ENCODE peak calls at places on chromosomes 5 and 9, in four cellular contexts. One of them, this sample, is unnamed.

GRCh38 chr5:91266184-91266705 is 116.9 kb downstream of the ARRDC3 start:
- DNase-seq in GM10248: peak; percentile 27
- DNase-seq in psoas muscle: no peak
- DNase-seq in type B pancreatic cell: no peak
- DNase-seq in this sample: no peak

GRCh38 chr9:134399435-134400056 is 73.3 kb downstream of the RXRA start:
- DNase-seq in type B pancreatic cell: no peak
- DNase-seq in psoas muscle: no peak
- DNase-seq in GM10248: no peak
- DNase-seq in this sample: no peak

GRCh38 chr5:171661146-171661545 is 124.5 kb upstream of the SMIM23 start:
- DNase-seq in type B pancreatic cell: no peak
- DNase-seq in GM10248: no peak
- DNase-seq in psoas muscle: no peak
- DNase-seq in this sample: no peak

GRCh38 chr5:87113848-87114247 is 153.8 kb upstream of the RASA1 start:
- DNase-seq in psoas muscle: no peak
- DNase-seq in GM10248: no peak
- DNase-seq in type B pancreatic cell: no peak
- DNase-seq in this sample: no peak

GRCh38 chr9:122346478-122347347 is 24.1 kb upstream of the PTGS1 start:
- DNase-seq in psoas muscle: peak; percentile 70
- DNase-seq in type B pancreatic cell: no peak
- DNase-seq in GM10248: no peak
- DNase-seq in this sample: no peak

GRCh38 chr9:129221979-129222635 is 44.0 kb upstream of the IER5L start:
- DNase-seq in GM10248: no peak
- DNase-seq in psoas muscle: no peak
- DNase-seq in type B pancreatic cell: no peak
- DNase-seq in this sample: no peak

GRCh38 chr9:20636883-20637440 is 14.7 kb upstream of the MLLT3 start:
- DNase-seq in psoas muscle: no peak
- DNase-seq in type B pancreatic cell: no peak
- DNase-seq in GM10248: no peak
- DNase-seq in this sample: no peak

GRCh38 chr5:141412853-141413539 is at the start of gene PCDHGA10:
- DNase-seq in GM10248: peak; percentile 73
- DNase-seq in psoas muscle: peak; percentile 69
- DNase-seq in type B pancreatic cell: peak; percentile 67
- DNase-seq in this sample: no peak

GRCh38 chr5:51378061-51378409 is 5.2 kb upstream of the ISL1 start:
- DNase-seq in GM10248: no peak
- DNase-seq in psoas muscle: no peak
- DNase-seq in type B pancreatic cell: no peak
- DNase-seq in this sample: no peak

GRCh38 chr5:83760579-83760978 is 39.9 kb upstream of the HAPLN1 start:
- DNase-seq in type B pancreatic cell: no peak
- DNase-seq in GM10248: no peak
- DNase-seq in psoas muscle: no peak
- DNase-seq in this sample: no peak

GRCh38 chr5:101009758-101010519 is 106.9 kb upstream of the ST8SIA4 start:
- DNase-seq in GM10248: no peak
- DNase-seq in type B pancreatic cell: no peak
- DNase-seq in psoas muscle: no peak
- DNase-seq in this sample: no peak

GRCh38 chr9:134671341-134672113 is 29.9 kb downstream of the COL5A1 start:
- DNase-seq in GM10248: no peak
- DNase-seq in psoas muscle: no peak
- DNase-seq in type B pancreatic cell: no peak
- DNase-seq in this sample: no peak

GRCh38 chr5:67335391-67335790 is 138.8 kb upstream of the CD180 start:
- DNase-seq in type B pancreatic cell: no peak
- DNase-seq in GM10248: no peak
- DNase-seq in psoas muscle: no peak
- DNase-seq in this sample: no peak

GRCh38 chr9:134661791-134662142 is 20.2 kb downstream of the COL5A1 start:
- DNase-seq in psoas muscle: no peak
- DNase-seq in GM10248: no peak
- DNase-seq in type B pancreatic cell: no peak
- DNase-seq in this sample: no peak

GRCh38 chr9:14320272-14321245 is 6.6 kb upstream of the NFIB start:
- DNase-seq in psoas muscle: no peak
- DNase-seq in GM10248: no peak
- DNase-seq in type B pancreatic cell: no peak
- DNase-seq in this sample: no peak

GRCh38 chr5:43428034-43428712 is 16.0 kb upstream of the CCL28 start:
- DNase-seq in type B pancreatic cell: no peak
- DNase-seq in psoas muscle: no peak
- DNase-seq in GM10248: no peak
- DNase-seq in this sample: no peak

GRCh38 chr5:180806351-180807011 is 3.9 kb upstream of the MGAT1 start:
- DNase-seq in psoas muscle: no peak
- DNase-seq in type B pancreatic cell: no peak
- DNase-seq in GM10248: no peak
- DNase-seq in this sample: no peak

GRCh38 chr9:105883847-105884246 is 189.5 kb downstream of the TMEM38B start:
- DNase-seq in type B pancreatic cell: no peak
- DNase-seq in GM10248: peak; percentile 40
- DNase-seq in psoas muscle: no peak
- DNase-seq in this sample: no peak

GRCh38 chr5:1636981-1637638 is 113.3 kb upstream of the LPCAT1 start:
- DNase-seq in psoas muscle: no peak
- DNase-seq in type B pancreatic cell: no peak
- DNase-seq in GM10248: no peak
- DNase-seq in this sample: no peak

GRCh38 chr5:110536120-110537115 is 190.1 kb downstream of the TMEM232 start:
- DNase-seq in type B pancreatic cell: no peak
- DNase-seq in psoas muscle: no peak
- DNase-seq in GM10248: no peak
- DNase-seq in this sample: no peak

GRCh38 chr9:78112004-78112403 is 80.4 kb upstream of the GNAQ start:
- DNase-seq in GM10248: no peak
- DNase-seq in type B pancreatic cell: no peak
- DNase-seq in psoas muscle: no peak
- DNase-seq in this sample: no peak

GRCh38 chr9:133855802-133856592 is 117.8 kb upstream of the SARDH start:
- DNase-seq in psoas muscle: peak; percentile 72
- DNase-seq in GM10248: no peak
- DNase-seq in type B pancreatic cell: no peak
- DNase-seq in this sample: no peak

GRCh38 chr5:66727630-66728029 is 131.4 kb downstream of the MAST4 start:
- DNase-seq in GM10248: no peak
- DNase-seq in type B pancreatic cell: no peak
- DNase-seq in psoas muscle: no peak
- DNase-seq in this sample: no peak

GRCh38 chr5:168477060-168477459 is 9.2 kb upstream of the RARS1 start:
- DNase-seq in psoas muscle: no peak
- DNase-seq in type B pancreatic cell: no peak
- DNase-seq in GM10248: no peak
- DNase-seq in this sample: no peak

GRCh38 chr9:136544549-136545064 is 1.2 kb downstream of the NOTCH1 start:
- DNase-seq in type B pancreatic cell: no peak
- DNase-seq in GM10248: peak; percentile 78
- DNase-seq in psoas muscle: peak; percentile 78
- DNase-seq in this sample: no peak

GRCh38 chr9:95452176-95452575 is 64.6 kb downstream of the PTCH1 start:
- DNase-seq in psoas muscle: no peak
- DNase-seq in GM10248: no peak
- DNase-seq in type B pancreatic cell: no peak
- DNase-seq in this sample: no peak

GRCh38 chr9:98229620-98230019 is 25.8 kb downstream of the TBC1D2 start:
- DNase-seq in psoas muscle: no peak
- DNase-seq in type B pancreatic cell: no peak
- DNase-seq in GM10248: no peak
- DNase-seq in this sample: no peak

GRCh38 chr9:126775926-126776325 is 28.9 kb upstream of the ZBTB43 start:
- DNase-seq in type B pancreatic cell: no peak
- DNase-seq in GM10248: no peak
- DNase-seq in psoas muscle: no peak
- DNase-seq in this sample: no peak

GRCh38 chr9:126777733-126778132 is 27.1 kb upstream of the ZBTB43 start:
- DNase-seq in psoas muscle: no peak
- DNase-seq in type B pancreatic cell: no peak
- DNase-seq in GM10248: no peak
- DNase-seq in this sample: no peak

DNA sequence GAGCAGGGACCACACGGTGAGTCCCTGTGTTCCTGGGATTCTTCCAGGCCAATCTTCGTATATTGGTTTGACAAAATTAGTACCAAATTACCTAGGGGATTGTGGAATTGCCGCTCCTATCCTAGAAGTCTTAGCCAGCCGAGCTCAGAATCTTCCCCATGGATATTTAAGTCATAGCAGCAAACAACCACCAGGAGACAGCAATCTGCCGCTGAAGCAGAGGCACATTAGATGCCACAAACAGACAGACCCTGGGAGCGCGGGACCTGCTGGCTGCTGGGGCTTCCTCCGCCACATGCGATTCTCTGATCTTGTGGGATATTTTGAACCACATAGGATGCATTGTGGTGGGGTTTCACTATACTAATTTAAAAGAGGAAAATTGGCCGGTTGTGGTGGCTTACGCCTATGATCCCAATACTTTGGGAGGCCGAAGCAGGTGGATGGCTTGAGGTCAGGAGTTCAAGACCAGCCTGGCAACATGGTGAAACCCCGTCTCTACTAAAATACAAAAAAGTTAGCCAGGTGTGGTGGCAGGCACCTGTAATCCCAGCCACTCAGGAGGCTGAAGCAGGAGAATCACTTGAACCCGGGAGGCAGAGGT is 31.7 kb upstream of the ZBTB43 start:
- DNase-seq in psoas muscle: no peak
- DNase-seq in type B pancreatic cell: no peak
- DNase-seq in GM10248: no peak
- DNase-seq in this sample: no peak
- TF ChIP-seq CTCF in psoas muscle: peak; percentile 37
- TF ChIP-seq CTCF in type B pancreatic cell: peak; percentile 69
- TF ChIP-seq CTCF in GM10248: peak; percentile 23
- TF ChIP-seq CTCF in this sample: peak; percentile 56

DNA sequence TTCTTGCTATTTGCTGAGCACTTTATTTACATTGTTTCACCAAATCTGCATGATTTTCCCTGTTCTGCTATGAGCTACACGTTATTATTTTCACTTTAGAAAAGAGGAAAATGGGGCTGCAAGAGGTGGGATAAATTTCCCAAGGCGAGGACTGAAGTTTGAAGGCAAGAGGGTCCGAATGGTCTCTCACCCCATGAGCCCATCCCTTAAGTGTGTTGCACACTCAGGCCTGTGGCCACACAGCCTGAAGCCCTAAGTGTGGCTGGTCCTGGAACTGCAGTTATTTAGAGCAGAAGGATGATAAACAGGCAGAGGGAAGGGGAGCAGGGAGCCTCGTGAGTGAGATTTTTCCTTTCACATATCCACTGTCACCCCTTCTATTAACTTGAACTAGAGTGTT is 7.8 kb downstream of the PDE8B start:
- DNase-seq in type B pancreatic cell: no peak
- DNase-seq in GM10248: no peak
- DNase-seq in psoas muscle: no peak
- DNase-seq in this sample: no peak
- TF ChIP-seq CTCF in type B pancreatic cell: peak; percentile 59
- TF ChIP-seq CTCF in GM10248: no peak
- TF ChIP-seq CTCF in psoas muscle: no peak
- TF ChIP-seq CTCF in this sample: peak; percentile 28

GRCh38 chr9:28774433-28775029 is 1201.2 kb upstream of the C9orf72 start:
- DNase-seq in GM10248: peak; percentile 8
- DNase-seq in psoas muscle: no peak
- DNase-seq in type B pancreatic cell: no peak
- DNase-seq in this sample: no peak
- TF ChIP-seq CTCF in GM10248: peak; percentile 51
- TF ChIP-seq CTCF in psoas muscle: no peak
- TF ChIP-seq CTCF in type B pancreatic cell: peak; percentile 87
- TF ChIP-seq CTCF in this sample: peak; percentile 56

GRCh38 chr5:18393546-18393945 is 759.3 kb downstream of the TAF11L14 start:
- DNase-seq in psoas muscle: no peak
- DNase-seq in GM10248: no peak
- DNase-seq in type B pancreatic cell: no peak
- DNase-seq in this sample: no peak
- TF ChIP-seq CTCF in psoas muscle: no peak
- TF ChIP-seq CTCF in GM10248: no peak
- TF ChIP-seq CTCF in type B pancreatic cell: no peak
- TF ChIP-seq CTCF in this sample: no peak

GRCh38 chr9:73269430-73270101 is 117.9 kb downstream of the ANXA1 start:
- DNase-seq in type B pancreatic cell: no peak
- DNase-seq in psoas muscle: no peak
- DNase-seq in GM10248: no peak
- DNase-seq in this sample: no peak
- TF ChIP-seq CTCF in type B pancreatic cell: peak; percentile 67
- TF ChIP-seq CTCF in psoas muscle: no peak
- TF ChIP-seq CTCF in GM10248: no peak
- TF ChIP-seq CTCF in this sample: peak; percentile 28

DNA sequence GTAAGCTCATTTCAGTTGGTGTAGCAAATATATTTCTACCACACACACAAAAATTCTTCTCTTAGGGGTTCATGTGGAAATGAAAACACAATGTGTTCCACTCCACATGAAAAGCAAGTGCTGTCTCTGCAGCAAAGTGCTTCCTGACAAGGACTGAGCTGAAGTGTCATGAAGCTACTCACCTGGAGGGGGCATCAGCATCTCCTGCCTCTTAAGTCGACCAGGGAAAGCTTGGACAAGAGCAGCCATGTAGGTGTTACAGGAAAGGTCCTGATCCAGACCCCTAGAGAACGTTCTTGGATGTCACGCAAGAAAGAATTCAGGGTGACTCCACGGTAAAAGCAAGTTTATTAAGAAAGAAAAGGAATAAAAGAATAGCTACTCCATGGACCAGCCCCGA is 62.8 kb downstream of the SV2C start:
- DNase-seq in GM10248: peak; percentile 18
- DNase-seq in psoas muscle: no peak
- DNase-seq in type B pancreatic cell: no peak
- DNase-seq in this sample: no peak
- TF ChIP-seq CTCF in GM10248: peak; percentile 24
- TF ChIP-seq CTCF in psoas muscle: no peak
- TF ChIP-seq CTCF in type B pancreatic cell: peak; percentile 42
- TF ChIP-seq CTCF in this sample: peak; percentile 8

GRCh38 chr9:38418366-38418765 is 5.9 kb downstream of the IGFBPL1 start:
- DNase-seq in psoas muscle: no peak
- DNase-seq in GM10248: no peak
- DNase-seq in type B pancreatic cell: no peak
- DNase-seq in this sample: no peak

GRCh38 chr9:38416461-38416860 is 7.8 kb downstream of the IGFBPL1 start:
- DNase-seq in type B pancreatic cell: no peak
- DNase-seq in GM10248: no peak
- DNase-seq in psoas muscle: no peak
- DNase-seq in this sample: no peak

GRCh38 chr9:38419216-38419615 is 5.0 kb downstream of the IGFBPL1 start:
- DNase-seq in psoas muscle: no peak
- DNase-seq in type B pancreatic cell: no peak
- DNase-seq in GM10248: no peak
- DNase-seq in this sample: no peak

GRCh38 chr9:38415846-38416245 is 8.4 kb downstream of the IGFBPL1 start:
- DNase-seq in type B pancreatic cell: no peak
- DNase-seq in GM10248: no peak
- DNase-seq in psoas muscle: no peak
- DNase-seq in this sample: no peak

GRCh38 chr9:38417003-38417965 is 7.0 kb downstream of the IGFBPL1 start:
- DNase-seq in type B pancreatic cell: no peak
- DNase-seq in psoas muscle: no peak
- DNase-seq in GM10248: peak; percentile 52
- DNase-seq in this sample: no peak
- TF ChIP-seq CTCF in type B pancreatic cell: peak; percentile 80
- TF ChIP-seq CTCF in psoas muscle: peak; percentile 25
- TF ChIP-seq CTCF in GM10248: peak; percentile 64
- TF ChIP-seq CTCF in this sample: peak; percentile 58

GRCh38 chr9:74444389-74444788 is 52.7 kb upstream of the RORB start:
- DNase-seq in psoas muscle: no peak
- DNase-seq in GM10248: no peak
- DNase-seq in type B pancreatic cell: no peak
- DNase-seq in this sample: no peak
- TF ChIP-seq CTCF in psoas muscle: no peak
- TF ChIP-seq CTCF in GM10248: no peak
- TF ChIP-seq CTCF in type B pancreatic cell: no peak
- TF ChIP-seq CTCF in this sample: no peak